ENCODE peak calls at places on chromosomes 6 and 20, in nine cellular contexts. One of them, this sample, is unnamed. For H3K36me3, the result is how much of the 10 kb centered on the place peaks cover.

GRCh38 chr6:39912446-39912845 is 21.8 kb downstream of the MOCS1 start:
- DNase-seq in Panc1: no peak
- DNase-seq in mucosa of descending colon: no peak
- DNase-seq in lung: no peak
- DNase-seq in HepG2: no peak
- DNase-seq in breast epithelium: no peak
- DNase-seq in BE2C: no peak
- DNase-seq in testis: no peak
- DNase-seq in cardiac muscle cell: no peak
- DNase-seq in this sample: no peak

GRCh38 chr20:10626896-10627295 is 46.9 kb downstream of the JAG1 start:
- DNase-seq in Panc1: no peak
- DNase-seq in mucosa of descending colon: no peak
- DNase-seq in lung: no peak
- DNase-seq in HepG2: no peak
- DNase-seq in breast epithelium: no peak
- DNase-seq in BE2C: no peak
- DNase-seq in testis: no peak
- DNase-seq in cardiac muscle cell: peak
- DNase-seq in this sample: no peak

GRCh38 chr6:75118925-75119515 is 86.8 kb downstream of the COL12A1 start:
- DNase-seq in Panc1: no peak
- DNase-seq in mucosa of descending colon: no peak
- DNase-seq in lung: no peak
- DNase-seq in HepG2: no peak
- DNase-seq in breast epithelium: no peak
- DNase-seq in BE2C: no peak
- DNase-seq in testis: no peak
- DNase-seq in cardiac muscle cell: no peak
- DNase-seq in this sample: no peak

GRCh38 chr6:134004714-134005113 is 47.7 kb downstream of the SLC2A12 start:
- DNase-seq in Panc1: no peak
- DNase-seq in mucosa of descending colon: no peak
- DNase-seq in lung: no peak
- DNase-seq in HepG2: no peak
- DNase-seq in breast epithelium: no peak
- DNase-seq in BE2C: no peak
- DNase-seq in testis: no peak
- DNase-seq in cardiac muscle cell: no peak
- DNase-seq in this sample: no peak

GRCh38 chr6:111564482-111564945 is 41.2 kb downstream of the TRAF3IP2 start:
- DNase-seq in Panc1: no peak
- DNase-seq in mucosa of descending colon: no peak
- DNase-seq in lung: no peak
- DNase-seq in HepG2: no peak
- DNase-seq in breast epithelium: no peak
- DNase-seq in BE2C: peak
- DNase-seq in testis: peak
- DNase-seq in cardiac muscle cell: peak
- DNase-seq in this sample: no peak

GRCh38 chr6:138004423-138005287 is 102.6 kb downstream of the PERP start:
- DNase-seq in Panc1: no peak
- DNase-seq in mucosa of descending colon: no peak
- DNase-seq in lung: no peak
- DNase-seq in HepG2: peak
- DNase-seq in breast epithelium: no peak
- DNase-seq in BE2C: no peak
- DNase-seq in testis: peak
- DNase-seq in cardiac muscle cell: peak
- DNase-seq in this sample: peak

GRCh38 chr20:32365560-32365959 is 7.4 kb downstream of the ASXL1 start:
- DNase-seq in Panc1: no peak
- DNase-seq in mucosa of descending colon: no peak
- DNase-seq in lung: no peak
- DNase-seq in HepG2: no peak
- DNase-seq in breast epithelium: no peak
- DNase-seq in BE2C: no peak
- DNase-seq in testis: no peak
- DNase-seq in cardiac muscle cell: no peak
- DNase-seq in this sample: no peak

GRCh38 chr6:95248501-95248900 is 328.8 kb upstream of the MANEA start:
- DNase-seq in Panc1: no peak
- DNase-seq in mucosa of descending colon: no peak
- DNase-seq in lung: no peak
- DNase-seq in HepG2: no peak
- DNase-seq in breast epithelium: no peak
- DNase-seq in BE2C: no peak
- DNase-seq in testis: no peak
- DNase-seq in cardiac muscle cell: peak
- DNase-seq in this sample: no peak

GRCh38 chr6:43790031-43790430 is 20.0 kb downstream of the VEGFA start:
- DNase-seq in Panc1: no peak
- DNase-seq in mucosa of descending colon: no peak
- DNase-seq in lung: no peak
- DNase-seq in HepG2: no peak
- DNase-seq in breast epithelium: no peak
- DNase-seq in BE2C: no peak
- DNase-seq in testis: no peak
- DNase-seq in cardiac muscle cell: peak
- DNase-seq in this sample: peak

GRCh38 chr6:15948930-15949900 is 179.7 kb upstream of the MYLIP start:
- DNase-seq in Panc1: no peak
- DNase-seq in mucosa of descending colon: peak
- DNase-seq in lung: peak
- DNase-seq in HepG2: peak
- DNase-seq in breast epithelium: no peak
- DNase-seq in BE2C: peak
- DNase-seq in testis: peak
- DNase-seq in cardiac muscle cell: peak
- DNase-seq in this sample: peak

GRCh38 chr6:156777577-156777865 is 343 bp downstream of the ARID1B start:
- DNase-seq in Panc1: no peak
- DNase-seq in mucosa of descending colon: no peak
- DNase-seq in lung: no peak
- DNase-seq in HepG2: no peak
- DNase-seq in breast epithelium: no peak
- DNase-seq in BE2C: no peak
- DNase-seq in testis: no peak
- DNase-seq in cardiac muscle cell: no peak
- DNase-seq in this sample: no peak

GRCh38 chr20:43185901-43186300 is 3.8 kb downstream of the PTPRT start:
- DNase-seq in Panc1: no peak
- DNase-seq in mucosa of descending colon: no peak
- DNase-seq in lung: no peak
- DNase-seq in HepG2: no peak
- DNase-seq in breast epithelium: no peak
- DNase-seq in BE2C: no peak
- DNase-seq in testis: no peak
- DNase-seq in cardiac muscle cell: no peak
- DNase-seq in this sample: no peak

GRCh38 chr6:111550953-111551352 is 54.7 kb downstream of the TRAF3IP2 start:
- DNase-seq in Panc1: no peak
- DNase-seq in mucosa of descending colon: no peak
- DNase-seq in lung: no peak
- DNase-seq in HepG2: no peak
- DNase-seq in breast epithelium: no peak
- DNase-seq in BE2C: peak
- DNase-seq in testis: no peak
- DNase-seq in cardiac muscle cell: no peak
- DNase-seq in this sample: no peak

GRCh38 chr6:2194643-2195042 is 50.8 kb downstream of the GMDS start:
- DNase-seq in Panc1: no peak
- DNase-seq in mucosa of descending colon: no peak
- DNase-seq in lung: no peak
- DNase-seq in HepG2: no peak
- DNase-seq in breast epithelium: no peak
- DNase-seq in BE2C: no peak
- DNase-seq in testis: no peak
- DNase-seq in cardiac muscle cell: no peak
- DNase-seq in this sample: no peak

GRCh38 chr6:139278190-139278589 is 13.6 kb downstream of the TXLNB start:
- DNase-seq in Panc1: no peak
- DNase-seq in mucosa of descending colon: no peak
- DNase-seq in lung: no peak
- DNase-seq in HepG2: no peak
- DNase-seq in breast epithelium: no peak
- DNase-seq in BE2C: no peak
- DNase-seq in testis: no peak
- DNase-seq in cardiac muscle cell: no peak
- DNase-seq in this sample: no peak

GRCh38 chr6:35782424-35782823 is 1.6 kb downstream of the CLPSL1 start:
- DNase-seq in Panc1: no peak
- DNase-seq in mucosa of descending colon: no peak
- DNase-seq in lung: no peak
- DNase-seq in HepG2: no peak
- DNase-seq in breast epithelium: peak
- DNase-seq in BE2C: peak
- DNase-seq in testis: no peak
- DNase-seq in cardiac muscle cell: no peak
- DNase-seq in this sample: no peak

GRCh38 chr6:117829594-117830319 is 77.3 kb upstream of the SLC35F1 start:
- DNase-seq in Panc1: no peak
- DNase-seq in mucosa of descending colon: no peak
- DNase-seq in lung: no peak
- DNase-seq in HepG2: peak
- DNase-seq in breast epithelium: no peak
- DNase-seq in BE2C: peak
- DNase-seq in testis: no peak
- DNase-seq in cardiac muscle cell: peak
- DNase-seq in this sample: peak

GRCh38 chr6:33252758-33253157 is 18.9 kb downstream of the VPS52 start:
- DNase-seq in Panc1: no peak
- DNase-seq in mucosa of descending colon: no peak
- DNase-seq in lung: no peak
- DNase-seq in HepG2: no peak
- DNase-seq in breast epithelium: no peak
- DNase-seq in BE2C: no peak
- DNase-seq in testis: no peak
- DNase-seq in cardiac muscle cell: no peak
- DNase-seq in this sample: no peak

GRCh38 chr6:143325379-143326140 is 124.9 kb downstream of the ADAT2 start:
- DNase-seq in Panc1: no peak
- DNase-seq in mucosa of descending colon: no peak
- DNase-seq in lung: no peak
- DNase-seq in HepG2: no peak
- DNase-seq in breast epithelium: no peak
- DNase-seq in BE2C: no peak
- DNase-seq in testis: no peak
- DNase-seq in cardiac muscle cell: peak
- DNase-seq in this sample: no peak

GRCh38 chr20:10314198-10314597 is 95.6 kb downstream of the SNAP25 start:
- DNase-seq in Panc1: no peak
- DNase-seq in mucosa of descending colon: no peak
- DNase-seq in lung: no peak
- DNase-seq in HepG2: no peak
- DNase-seq in breast epithelium: no peak
- DNase-seq in BE2C: no peak
- DNase-seq in testis: no peak
- DNase-seq in cardiac muscle cell: peak
- DNase-seq in this sample: no peak

GRCh38 chr20:4181956-4182945 is 166.9 kb upstream of the RNF24 start:
- DNase-seq in Panc1: no peak
- DNase-seq in mucosa of descending colon: no peak
- DNase-seq in lung: no peak
- DNase-seq in HepG2: no peak
- DNase-seq in breast epithelium: no peak
- DNase-seq in BE2C: no peak
- DNase-seq in testis: no peak
- DNase-seq in cardiac muscle cell: no peak
- DNase-seq in this sample: no peak
- H3K36me3 ChIP-seq in Panc1: under half
- H3K36me3 ChIP-seq in mucosa of descending colon: under half
- H3K36me3 ChIP-seq in lung: under half
- H3K36me3 ChIP-seq in HepG2: half or more
- H3K36me3 ChIP-seq in breast epithelium: under half
- H3K36me3 ChIP-seq in BE2C: under half
- H3K36me3 ChIP-seq in testis: under half
- H3K36me3 ChIP-seq in cardiac muscle cell: under half
- H3K36me3 ChIP-seq in this sample: under half

GRCh38 chr20:16676895-16677294 is 52.9 kb upstream of the SNRPB2 start:
- DNase-seq in Panc1: no peak
- DNase-seq in mucosa of descending colon: no peak
- DNase-seq in lung: no peak
- DNase-seq in HepG2: no peak
- DNase-seq in breast epithelium: no peak
- DNase-seq in BE2C: no peak
- DNase-seq in testis: no peak
- DNase-seq in cardiac muscle cell: no peak
- DNase-seq in this sample: no peak
- H3K36me3 ChIP-seq in Panc1: under half
- H3K36me3 ChIP-seq in mucosa of descending colon: under half
- H3K36me3 ChIP-seq in lung: under half
- H3K36me3 ChIP-seq in HepG2: under half
- H3K36me3 ChIP-seq in breast epithelium: under half
- H3K36me3 ChIP-seq in BE2C: under half
- H3K36me3 ChIP-seq in testis: under half
- H3K36me3 ChIP-seq in cardiac muscle cell: under half
- H3K36me3 ChIP-seq in this sample: under half

DNA sequence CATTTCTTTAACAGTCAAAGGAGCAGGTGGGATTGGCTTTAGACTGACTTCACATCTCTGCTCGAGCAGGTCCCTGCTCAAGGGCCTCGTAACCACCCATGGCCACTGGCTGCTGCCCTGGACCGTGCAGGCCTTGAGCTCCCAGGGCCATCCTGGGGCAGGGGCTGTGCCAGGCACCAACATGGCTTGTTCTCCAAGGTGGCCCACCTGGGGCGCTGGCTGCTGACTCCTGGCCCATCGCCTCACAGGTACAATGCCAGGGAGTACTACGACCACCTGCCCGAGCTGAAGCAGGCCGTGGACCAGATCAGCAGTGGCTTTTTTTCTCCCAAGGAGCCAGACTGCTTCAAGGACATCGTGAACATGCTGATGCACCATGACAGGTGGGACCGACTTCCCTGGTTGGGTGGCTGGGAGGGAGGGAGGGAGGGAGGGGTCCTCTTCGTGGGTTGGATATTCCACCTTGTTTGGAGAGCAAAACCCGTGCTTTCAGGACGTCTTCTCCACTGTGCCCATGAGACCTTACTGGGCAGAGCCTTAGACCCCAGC is 46.1 kb downstream of the PYGB start:
- DNase-seq in Panc1: no peak
- DNase-seq in mucosa of descending colon: no peak
- DNase-seq in lung: no peak
- DNase-seq in HepG2: no peak
- DNase-seq in breast epithelium: no peak
- DNase-seq in BE2C: no peak
- DNase-seq in testis: no peak
- DNase-seq in cardiac muscle cell: no peak
- DNase-seq in this sample: no peak
- H3K36me3 ChIP-seq in Panc1: under half
- H3K36me3 ChIP-seq in mucosa of descending colon: under half
- H3K36me3 ChIP-seq in lung: under half
- H3K36me3 ChIP-seq in HepG2: under half
- H3K36me3 ChIP-seq in breast epithelium: under half
- H3K36me3 ChIP-seq in BE2C: under half
- H3K36me3 ChIP-seq in testis: under half
- H3K36me3 ChIP-seq in cardiac muscle cell: under half
- H3K36me3 ChIP-seq in this sample: under half

DNA sequence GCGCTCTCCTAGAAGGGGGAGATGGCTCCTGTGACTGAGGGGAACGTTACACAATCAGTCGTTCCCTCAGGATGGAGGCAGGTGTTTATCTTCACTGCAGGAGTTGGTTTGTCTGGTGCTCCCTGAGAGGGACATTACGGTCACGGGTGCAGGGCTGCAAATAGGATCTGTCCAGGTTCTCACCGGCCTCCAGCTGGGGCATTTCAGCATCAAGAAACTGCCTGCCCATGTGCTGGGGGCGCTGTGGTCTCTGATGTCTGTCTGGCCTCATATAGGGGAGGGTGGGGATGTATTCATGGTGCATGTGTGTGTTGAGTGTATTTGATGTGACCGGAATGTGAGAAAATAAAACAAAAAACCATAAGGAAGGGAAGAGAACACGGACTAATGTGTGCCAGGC is 77.1 kb downstream of the TBC1D7 start:
- DNase-seq in Panc1: no peak
- DNase-seq in mucosa of descending colon: no peak
- DNase-seq in lung: no peak
- DNase-seq in HepG2: peak
- DNase-seq in breast epithelium: no peak
- DNase-seq in BE2C: no peak
- DNase-seq in testis: no peak
- DNase-seq in cardiac muscle cell: no peak
- DNase-seq in this sample: no peak
- H3K36me3 ChIP-seq in Panc1: under half
- H3K36me3 ChIP-seq in mucosa of descending colon: under half
- H3K36me3 ChIP-seq in lung: under half
- H3K36me3 ChIP-seq in HepG2: under half
- H3K36me3 ChIP-seq in breast epithelium: under half
- H3K36me3 ChIP-seq in BE2C: under half
- H3K36me3 ChIP-seq in testis: under half
- H3K36me3 ChIP-seq in cardiac muscle cell: under half
- H3K36me3 ChIP-seq in this sample: under half